ENCODE peak calls at places on chromosomes 5 and 9, in four cellular contexts. One of them, this sample, is unnamed.

GRCh38 chr5:93800988-93801811 is 59.8 kb upstream of the POU5F2 start:
- DNase-seq in activated naive CD8-positive, alpha-beta T cell treated with anti-CD3 and anti-CD28 coated beads, Interleukin-2, amount 50 U/mL, for 24 hours: peak
- DNase-seq in AG04450: no peak
- DNase-seq in stimulated activated CD4-positive, alpha-beta T cell treated with anti-CD3 and anti-CD28 coated beads, Interleukin-4, amount 100 ng/mL, for 4 hours: no peak
- DNase-seq in this sample: peak

GRCh38 chr5:37619353-37619752 is 220.5 kb downstream of the GDNF start:
- DNase-seq in activated naive CD8-positive, alpha-beta T cell treated with anti-CD3 and anti-CD28 coated beads, Interleukin-2, amount 50 U/mL, for 24 hours: no peak
- DNase-seq in AG04450: peak
- DNase-seq in stimulated activated CD4-positive, alpha-beta T cell treated with anti-CD3 and anti-CD28 coated beads, Interleukin-4, amount 100 ng/mL, for 4 hours: no peak
- DNase-seq in this sample: no peak

GRCh38 chr9:137392232-137393007 is 30.5 kb downstream of the EXD3 start:
- DNase-seq in activated naive CD8-positive, alpha-beta T cell treated with anti-CD3 and anti-CD28 coated beads, Interleukin-2, amount 50 U/mL, for 24 hours: no peak
- DNase-seq in AG04450: no peak
- DNase-seq in stimulated activated CD4-positive, alpha-beta T cell treated with anti-CD3 and anti-CD28 coated beads, Interleukin-4, amount 100 ng/mL, for 4 hours: no peak
- DNase-seq in this sample: no peak

GRCh38 chr9:129656795-129657390 is 8.6 kb upstream of the PRRX2 start:
- DNase-seq in activated naive CD8-positive, alpha-beta T cell treated with anti-CD3 and anti-CD28 coated beads, Interleukin-2, amount 50 U/mL, for 24 hours: no peak
- DNase-seq in AG04450: peak
- DNase-seq in stimulated activated CD4-positive, alpha-beta T cell treated with anti-CD3 and anti-CD28 coated beads, Interleukin-4, amount 100 ng/mL, for 4 hours: no peak
- DNase-seq in this sample: no peak

GRCh38 chr5:14270212-14270702 is 127.1 kb downstream of the TRIO start:
- DNase-seq in activated naive CD8-positive, alpha-beta T cell treated with anti-CD3 and anti-CD28 coated beads, Interleukin-2, amount 50 U/mL, for 24 hours: no peak
- DNase-seq in AG04450: no peak
- DNase-seq in stimulated activated CD4-positive, alpha-beta T cell treated with anti-CD3 and anti-CD28 coated beads, Interleukin-4, amount 100 ng/mL, for 4 hours: no peak
- DNase-seq in this sample: peak

GRCh38 chr5:7250609-7251008 is 145.3 kb upstream of the ADCY2 start:
- DNase-seq in activated naive CD8-positive, alpha-beta T cell treated with anti-CD3 and anti-CD28 coated beads, Interleukin-2, amount 50 U/mL, for 24 hours: no peak
- DNase-seq in AG04450: no peak
- DNase-seq in stimulated activated CD4-positive, alpha-beta T cell treated with anti-CD3 and anti-CD28 coated beads, Interleukin-4, amount 100 ng/mL, for 4 hours: no peak
- DNase-seq in this sample: no peak

GRCh38 chr9:133958756-133959155 is 33.4 kb downstream of the VAV2 start:
- DNase-seq in activated naive CD8-positive, alpha-beta T cell treated with anti-CD3 and anti-CD28 coated beads, Interleukin-2, amount 50 U/mL, for 24 hours: no peak
- DNase-seq in AG04450: no peak
- DNase-seq in stimulated activated CD4-positive, alpha-beta T cell treated with anti-CD3 and anti-CD28 coated beads, Interleukin-4, amount 100 ng/mL, for 4 hours: no peak
- DNase-seq in this sample: no peak

GRCh38 chr9:93127395-93127911 is 6.6 kb downstream of the NINJ1 start:
- DNase-seq in activated naive CD8-positive, alpha-beta T cell treated with anti-CD3 and anti-CD28 coated beads, Interleukin-2, amount 50 U/mL, for 24 hours: no peak
- DNase-seq in AG04450: no peak
- DNase-seq in stimulated activated CD4-positive, alpha-beta T cell treated with anti-CD3 and anti-CD28 coated beads, Interleukin-4, amount 100 ng/mL, for 4 hours: no peak
- DNase-seq in this sample: no peak

GRCh38 chr9:137320555-137321384 is 18.7 kb upstream of the NRARP start:
- DNase-seq in activated naive CD8-positive, alpha-beta T cell treated with anti-CD3 and anti-CD28 coated beads, Interleukin-2, amount 50 U/mL, for 24 hours: no peak
- DNase-seq in AG04450: no peak
- DNase-seq in stimulated activated CD4-positive, alpha-beta T cell treated with anti-CD3 and anti-CD28 coated beads, Interleukin-4, amount 100 ng/mL, for 4 hours: no peak
- DNase-seq in this sample: peak

GRCh38 chr5:176559683-176560082 is 10.5 kb downstream of the CDHR2 start:
- DNase-seq in activated naive CD8-positive, alpha-beta T cell treated with anti-CD3 and anti-CD28 coated beads, Interleukin-2, amount 50 U/mL, for 24 hours: no peak
- DNase-seq in AG04450: no peak
- DNase-seq in stimulated activated CD4-positive, alpha-beta T cell treated with anti-CD3 and anti-CD28 coated beads, Interleukin-4, amount 100 ng/mL, for 4 hours: no peak
- DNase-seq in this sample: no peak

GRCh38 chr5:28576022-28576421 is 1537.6 kb upstream of the CDH9 start:
- DNase-seq in activated naive CD8-positive, alpha-beta T cell treated with anti-CD3 and anti-CD28 coated beads, Interleukin-2, amount 50 U/mL, for 24 hours: no peak
- DNase-seq in AG04450: no peak
- DNase-seq in stimulated activated CD4-positive, alpha-beta T cell treated with anti-CD3 and anti-CD28 coated beads, Interleukin-4, amount 100 ng/mL, for 4 hours: no peak
- DNase-seq in this sample: no peak

GRCh38 chr9:80792721-80793120 is 896.6 kb downstream of the TLE1 start:
- DNase-seq in activated naive CD8-positive, alpha-beta T cell treated with anti-CD3 and anti-CD28 coated beads, Interleukin-2, amount 50 U/mL, for 24 hours: no peak
- DNase-seq in AG04450: no peak
- DNase-seq in stimulated activated CD4-positive, alpha-beta T cell treated with anti-CD3 and anti-CD28 coated beads, Interleukin-4, amount 100 ng/mL, for 4 hours: no peak
- DNase-seq in this sample: no peak

GRCh38 chr5:79236364-79236969 is 536 bp downstream of the JMY start:
- DNase-seq in activated naive CD8-positive, alpha-beta T cell treated with anti-CD3 and anti-CD28 coated beads, Interleukin-2, amount 50 U/mL, for 24 hours: peak
- DNase-seq in AG04450: no peak
- DNase-seq in stimulated activated CD4-positive, alpha-beta T cell treated with anti-CD3 and anti-CD28 coated beads, Interleukin-4, amount 100 ng/mL, for 4 hours: peak
- DNase-seq in this sample: peak

GRCh38 chr9:98572796-98573195 is 135.9 kb downstream of the GABBR2 start:
- DNase-seq in activated naive CD8-positive, alpha-beta T cell treated with anti-CD3 and anti-CD28 coated beads, Interleukin-2, amount 50 U/mL, for 24 hours: no peak
- DNase-seq in AG04450: no peak
- DNase-seq in stimulated activated CD4-positive, alpha-beta T cell treated with anti-CD3 and anti-CD28 coated beads, Interleukin-4, amount 100 ng/mL, for 4 hours: no peak
- DNase-seq in this sample: no peak

GRCh38 chr9:92668746-92669526 is 995 bp downstream of the IPPK start:
- DNase-seq in activated naive CD8-positive, alpha-beta T cell treated with anti-CD3 and anti-CD28 coated beads, Interleukin-2, amount 50 U/mL, for 24 hours: peak
- DNase-seq in AG04450: no peak
- DNase-seq in stimulated activated CD4-positive, alpha-beta T cell treated with anti-CD3 and anti-CD28 coated beads, Interleukin-4, amount 100 ng/mL, for 4 hours: peak
- DNase-seq in this sample: peak

GRCh38 chr9:99272866-99273265 is 50.8 kb downstream of the SEC61B start:
- DNase-seq in activated naive CD8-positive, alpha-beta T cell treated with anti-CD3 and anti-CD28 coated beads, Interleukin-2, amount 50 U/mL, for 24 hours: no peak
- DNase-seq in AG04450: no peak
- DNase-seq in stimulated activated CD4-positive, alpha-beta T cell treated with anti-CD3 and anti-CD28 coated beads, Interleukin-4, amount 100 ng/mL, for 4 hours: no peak
- DNase-seq in this sample: no peak

GRCh38 chr5:51414516-51414915 is 31.3 kb downstream of the ISL1 start:
- DNase-seq in activated naive CD8-positive, alpha-beta T cell treated with anti-CD3 and anti-CD28 coated beads, Interleukin-2, amount 50 U/mL, for 24 hours: no peak
- DNase-seq in AG04450: no peak
- DNase-seq in stimulated activated CD4-positive, alpha-beta T cell treated with anti-CD3 and anti-CD28 coated beads, Interleukin-4, amount 100 ng/mL, for 4 hours: no peak
- DNase-seq in this sample: no peak

GRCh38 chr5:32115985-32116384 is 58.1 kb downstream of the GOLPH3 start:
- DNase-seq in activated naive CD8-positive, alpha-beta T cell treated with anti-CD3 and anti-CD28 coated beads, Interleukin-2, amount 50 U/mL, for 24 hours: no peak
- DNase-seq in AG04450: no peak
- DNase-seq in stimulated activated CD4-positive, alpha-beta T cell treated with anti-CD3 and anti-CD28 coated beads, Interleukin-4, amount 100 ng/mL, for 4 hours: no peak
- DNase-seq in this sample: no peak

GRCh38 chr9:20988916-20989315 is 42.5 kb downstream of the HACD4 start:
- DNase-seq in activated naive CD8-positive, alpha-beta T cell treated with anti-CD3 and anti-CD28 coated beads, Interleukin-2, amount 50 U/mL, for 24 hours: no peak
- DNase-seq in AG04450: no peak
- DNase-seq in stimulated activated CD4-positive, alpha-beta T cell treated with anti-CD3 and anti-CD28 coated beads, Interleukin-4, amount 100 ng/mL, for 4 hours: no peak
- DNase-seq in this sample: no peak

GRCh38 chr5:9888517-9888916 is 258.4 kb upstream of the TAS2R1 start:
- DNase-seq in activated naive CD8-positive, alpha-beta T cell treated with anti-CD3 and anti-CD28 coated beads, Interleukin-2, amount 50 U/mL, for 24 hours: no peak
- DNase-seq in AG04450: peak
- DNase-seq in stimulated activated CD4-positive, alpha-beta T cell treated with anti-CD3 and anti-CD28 coated beads, Interleukin-4, amount 100 ng/mL, for 4 hours: no peak
- DNase-seq in this sample: no peak

GRCh38 chr5:145797336-145797735 is 37.8 kb downstream of the PRELID2 start:
- DNase-seq in activated naive CD8-positive, alpha-beta T cell treated with anti-CD3 and anti-CD28 coated beads, Interleukin-2, amount 50 U/mL, for 24 hours: no peak
- DNase-seq in AG04450: no peak
- DNase-seq in stimulated activated CD4-positive, alpha-beta T cell treated with anti-CD3 and anti-CD28 coated beads, Interleukin-4, amount 100 ng/mL, for 4 hours: no peak
- DNase-seq in this sample: no peak

GRCh38 chr9:37996050-37996811 is 72.8 kb downstream of the SHB start:
- DNase-seq in activated naive CD8-positive, alpha-beta T cell treated with anti-CD3 and anti-CD28 coated beads, Interleukin-2, amount 50 U/mL, for 24 hours: no peak
- DNase-seq in AG04450: no peak
- DNase-seq in stimulated activated CD4-positive, alpha-beta T cell treated with anti-CD3 and anti-CD28 coated beads, Interleukin-4, amount 100 ng/mL, for 4 hours: no peak
- DNase-seq in this sample: peak

GRCh38 chr5:94433393-94434149 is 184.8 kb downstream of the KIAA0825 start:
- DNase-seq in activated naive CD8-positive, alpha-beta T cell treated with anti-CD3 and anti-CD28 coated beads, Interleukin-2, amount 50 U/mL, for 24 hours: no peak
- DNase-seq in AG04450: peak
- DNase-seq in stimulated activated CD4-positive, alpha-beta T cell treated with anti-CD3 and anti-CD28 coated beads, Interleukin-4, amount 100 ng/mL, for 4 hours: no peak
- DNase-seq in this sample: no peak

GRCh38 chr9:105053209-105053652 is 125.3 kb upstream of the ABCA1 start:
- DNase-seq in activated naive CD8-positive, alpha-beta T cell treated with anti-CD3 and anti-CD28 coated beads, Interleukin-2, amount 50 U/mL, for 24 hours: peak
- DNase-seq in AG04450: no peak
- DNase-seq in stimulated activated CD4-positive, alpha-beta T cell treated with anti-CD3 and anti-CD28 coated beads, Interleukin-4, amount 100 ng/mL, for 4 hours: peak
- DNase-seq in this sample: no peak

GRCh38 chr5:141815051-141815795 is 63.0 kb downstream of the PCDH1 start:
- DNase-seq in activated naive CD8-positive, alpha-beta T cell treated with anti-CD3 and anti-CD28 coated beads, Interleukin-2, amount 50 U/mL, for 24 hours: no peak
- DNase-seq in AG04450: no peak
- DNase-seq in stimulated activated CD4-positive, alpha-beta T cell treated with anti-CD3 and anti-CD28 coated beads, Interleukin-4, amount 100 ng/mL, for 4 hours: no peak
- DNase-seq in this sample: no peak

This sample was measured in SK-N-SH.